ENCODE peak calls at places on chromosome 5, in seven cellular contexts. U is putamen; O is left lung; S is NT2/D1; J is NCI-H345; E is fibroblast of gingiva; B is stimulated activated CD8-positive, alpha-beta memory T cell treated with anti-CD3 and anti-CD28 coated beads, Interleukin-15, amount 100 ng/mL, for 4 hours. F is an unnamed sample.

GRCh38 chr5:8628521-8628920 is 759.6 kb downstream of the MTRR start:
- DNase-seq in J (peak), S (no peak), B (no peak), E (no peak), O (no peak), U (no peak), F (no peak)

GRCh38 chr5:149053027-149053705 is 9.7 kb downstream of the SH3TC2 start:
- DNase-seq in J (no peak), E (peak), B (no peak), O (no peak), U (no peak), S (no peak), F (no peak)

GRCh38 chr5:135739383-135739961 is 95.0 kb upstream of the SLC25A48 start:
- DNase-seq in E (no peak), O (no peak), U (no peak), B (no peak), J (no peak), S (no peak), F (no peak)

GRCh38 chr5:150302301-150303069 is at the start of gene ARSI:
- DNase-seq in U (no peak), S (peak), O (peak), B (no peak), E (peak), J (no peak), F (no peak)

GRCh38 chr5:65811004-65811403 is 89.0 kb downstream of the NLN start:
- DNase-seq in S (no peak), E (no peak), B (no peak), J (no peak), U (no peak), O (no peak), F (no peak)

GRCh38 chr5:95280692-95281091 is 4.2 kb downstream of the MCTP1 start:
- DNase-seq in S (no peak), B (no peak), J (no peak), O (no peak), E (no peak), U (no peak), F (no peak)

GRCh38 chr5:129172561-129172960 is 78.0 kb downstream of the ISOC1 start:
- DNase-seq in S (no peak), B (no peak), O (no peak), E (peak), J (no peak), U (peak), F (no peak)

GRCh38 chr5:54243483-54244080 is 66.8 kb downstream of the ARL15 start:
- DNase-seq in S (no peak), B (no peak), U (peak), E (peak), O (no peak), J (no peak), F (no peak)

GRCh38 chr5:53333160-53333559 is 147.3 kb upstream of the FST start:
- DNase-seq in S (no peak), U (no peak), E (peak), O (no peak), J (no peak), B (no peak), F (no peak)

GRCh38 chr5:170628691-170629565 is 125.1 kb downstream of the KCNIP1 start:
- DNase-seq in O (no peak), E (no peak), S (no peak), J (no peak), B (no peak), U (no peak), F (no peak)

GRCh38 chr5:150641826-150642566 is 1.5 kb downstream of the SYNPO start:
- DNase-seq in E (no peak), O (no peak), J (no peak), S (no peak), B (no peak), U (no peak), F (no peak)

GRCh38 chr5:107808671-107809137 is 138.0 kb upstream of the EFNA5 start:
- DNase-seq in J (peak), U (no peak), S (peak), O (no peak), E (no peak), B (no peak), F (no peak)

GRCh38 chr5:73496984-73497457 is 1.2 kb upstream of the BTF3 start:
- DNase-seq in E (peak), U (peak), B (no peak), O (no peak), S (no peak), J (peak), F (no peak)

GRCh38 chr5:81838307-81838906 is 87.5 kb upstream of the SSBP2 start:
- DNase-seq in E (peak), B (no peak), O (no peak), S (no peak), U (no peak), J (no peak), F (no peak)